ENCODE peak calls at places on chromosomes 16 and 17, in six cellular contexts. B, G, W, M, O and S are unnamed samples.

GRCh38 chr17:61399131-61400057 is at the start of gene TBX2:
- DNase-seq in B (no peak), G (peak), W (peak), M (peak), O (no peak), S (peak)

GRCh38 chr17:15651583-15652110 is 32.1 kb upstream of the FBXW10B start:
- DNase-seq in B (peak), G (peak), W (peak), M (peak), O (peak), S (peak)

GRCh38 chr16:85170066-85171003 is 58.1 kb upstream of the CIBAR2 start:
- DNase-seq in B (no peak), G (no peak), W (no peak), M (no peak), O (no peak), S (no peak)

GRCh38 chr16:64782484-64782883 is 339.4 kb downstream of the CDH11 start:
- DNase-seq in B (no peak), G (no peak), W (peak), M (no peak), O (no peak), S (no peak)

GRCh38 chr16:48123104-48123788 is 32.5 kb downstream of the ABCC12 start:
- DNase-seq in B (no peak), G (no peak), W (peak), M (peak), O (peak), S (no peak)

GRCh38 chr16:78126662-78127061 is 27.2 kb downstream of the WWOX start:
- DNase-seq in B (no peak), G (no peak), W (no peak), M (no peak), O (no peak), S (no peak)

GRCh38 chr17:27783951-27784350 is 16.4 kb downstream of the NOS2 start:
- DNase-seq in B (no peak), G (no peak), W (no peak), M (no peak), O (no peak), S (no peak)

GRCh38 chr16:1972490-1972877 is 631 bp downstream of the TBL3 start:
- DNase-seq in B (no peak), G (peak), W (no peak), M (no peak), O (no peak), S (no peak)

GRCh38 chr16:72064361-72064894 is 1.4 kb downstream of the HPR start:
- DNase-seq in B (no peak), G (no peak), W (no peak), M (no peak), O (no peak), S (no peak)

GRCh38 chr17:78419970-78420820 is 41.7 kb downstream of the PGS1 start:
- DNase-seq in B (no peak), G (no peak), W (no peak), M (no peak), O (no peak), S (no peak)

GRCh38 chr17:39150104-39150634 is 1.3 kb downstream of the PLXDC1 start:
- DNase-seq in B (no peak), G (no peak), W (no peak), M (no peak), O (no peak), S (no peak)

GRCh38 chr17:57294629-57295501 is 38.5 kb downstream of the MSI2 start:
- DNase-seq in B (no peak), G (no peak), W (peak), M (peak), O (peak), S (no peak)

GRCh38 chr17:77312061-77312684 is 171.4 kb downstream of the SEC14L1 start:
- DNase-seq in B (no peak), G (no peak), W (no peak), M (no peak), O (no peak), S (no peak)

GRCh38 chr16:6684076-6684673 is 648.5 kb upstream of the RBFOX1 start:
- DNase-seq in B (peak), G (peak), W (no peak), M (peak), O (no peak), S (no peak)

GRCh38 chr17:79865351-79866210 is 26.3 kb upstream of the CBX4 start:
- DNase-seq in B (no peak), G (no peak), W (no peak), M (no peak), O (no peak), S (no peak)

GRCh38 chr17:49210158-49211029 is at the start of the genes ABI3 and GNGT2:
- DNase-seq in B (no peak), G (peak), W (peak), M (no peak), O (no peak), S (no peak)
- TF ChIP-seq POLR2A in B (no peak), G (peak), W (no peak), M (no peak), O (no peak), S (no peak)

DNA sequence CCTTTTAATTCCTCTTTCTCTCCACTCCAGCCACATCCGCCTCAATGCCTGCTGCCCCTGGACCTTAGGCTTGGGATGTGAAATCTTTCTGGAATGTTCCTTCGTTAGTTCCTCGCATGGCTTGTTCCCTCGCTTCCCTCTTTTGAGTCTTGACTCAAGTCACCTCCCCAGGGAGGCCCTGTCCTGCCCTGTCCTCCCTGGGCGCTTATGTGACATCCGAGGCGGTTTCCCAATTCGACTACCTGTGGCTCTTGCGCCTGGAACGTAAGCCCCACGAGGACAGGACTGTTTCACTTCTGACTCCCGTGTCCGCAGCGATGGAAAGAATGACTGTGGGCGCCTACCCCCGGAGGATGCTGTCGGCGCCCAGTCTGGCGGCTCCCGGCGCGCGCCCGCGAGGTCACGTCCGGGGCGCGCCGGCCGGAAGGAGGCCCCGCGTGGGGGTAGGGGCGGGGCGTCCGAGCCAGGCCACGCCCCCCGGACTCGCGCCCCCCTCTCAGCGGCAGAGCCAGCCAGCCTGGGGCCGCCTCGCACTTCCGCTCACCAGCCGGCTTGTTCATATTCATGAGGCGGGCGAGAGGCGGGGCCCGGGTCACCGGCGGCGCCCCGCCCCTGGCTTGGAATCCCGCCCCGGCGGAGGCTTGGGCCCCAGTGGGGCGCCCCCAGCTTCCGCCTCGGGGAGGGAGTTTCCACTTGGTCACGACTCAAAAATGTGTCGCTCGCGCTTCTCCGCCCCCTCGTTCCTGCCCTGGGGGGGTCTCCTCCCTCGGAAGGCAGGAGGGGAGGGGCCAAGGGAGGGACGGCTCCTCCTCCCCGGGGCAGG is 8.4 kb upstream of the GLIS2 start:
- DNase-seq in B (peak), G (peak), W (peak), M (peak), O (peak), S (peak)
- TF ChIP-seq POLR2A in B (peak), G (peak), W (no peak), M (peak), O (peak), S (peak)

GRCh38 chr17:18254888-18255649 is 3.5 kb downstream of the FLII start:
- DNase-seq in B (no peak), G (no peak), W (no peak), M (no peak), O (no peak), S (no peak)
- TF ChIP-seq POLR2A in B (no peak), G (no peak), W (no peak), M (no peak), O (no peak), S (no peak)

DNA sequence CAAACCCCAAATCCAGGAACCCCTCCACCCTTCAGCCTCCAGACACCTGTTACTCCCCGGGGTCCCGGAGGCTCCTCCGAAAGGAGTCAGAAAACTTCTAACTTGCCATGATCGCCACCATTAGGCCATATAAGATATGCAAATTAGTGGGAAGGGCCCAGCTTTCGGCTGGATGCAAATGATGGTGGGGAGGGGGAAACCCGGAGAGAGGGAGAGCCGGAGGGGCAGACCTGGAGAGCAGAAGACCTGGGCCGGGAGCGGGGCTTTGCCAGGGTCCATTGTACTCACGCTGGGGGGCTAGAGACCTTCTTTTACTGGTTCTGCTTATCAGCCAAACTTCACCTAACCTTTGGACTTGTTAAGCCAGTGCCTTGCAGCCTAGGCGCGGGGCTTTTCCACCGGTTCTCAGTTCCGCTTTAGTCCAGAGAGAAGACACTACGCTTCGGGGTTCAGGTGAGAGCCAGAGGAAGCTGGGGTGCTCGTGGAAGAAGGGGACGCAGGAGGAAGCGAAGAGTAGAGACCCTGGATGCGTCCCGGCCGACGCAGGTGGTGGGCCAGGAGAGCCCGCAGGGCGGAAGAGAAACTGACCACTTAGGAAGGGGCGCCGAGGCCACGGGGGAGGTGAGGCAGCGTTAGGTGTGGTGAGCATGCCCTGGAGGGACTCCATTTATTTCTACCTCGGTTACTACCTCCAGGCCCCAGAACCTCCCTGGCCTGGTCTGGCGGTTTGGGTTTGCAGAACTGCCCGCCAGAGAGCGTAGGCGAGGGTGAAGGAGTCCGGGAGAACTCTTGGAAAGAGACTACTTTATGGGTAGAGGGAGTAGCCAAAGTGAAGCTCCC is at the start of gene HNF1B:
- DNase-seq in B (peak), G (peak), W (no peak), M (peak), O (no peak), S (no peak)
- TF ChIP-seq POLR2A in B (peak), G (peak), W (no peak), M (peak), O (no peak), S (no peak)

GRCh38 chr16:2980227-2981176 is at the start of gene PKMYT1:
- DNase-seq in B (peak), G (peak), W (peak), M (peak), O (peak), S (peak)
- TF ChIP-seq POLR2A in B (peak), G (peak), W (peak), M (peak), O (peak), S (peak)

GRCh38 chr17:81418710-81419332 is 23.6 kb downstream of the BAHCC1 start:
- DNase-seq in B (no peak), G (no peak), W (peak), M (no peak), O (no peak), S (no peak)

GRCh38 chr17:81419886-81420768 is 24.9 kb downstream of the BAHCC1 start:
- DNase-seq in B (no peak), G (no peak), W (no peak), M (no peak), O (no peak), S (no peak)

GRCh38 chr17:81419333-81419885 is 24.2 kb downstream of the BAHCC1 start:
- DNase-seq in B (peak), G (peak), W (peak), M (peak), O (peak), S (peak)

GRCh38 chr17:81422776-81423697 is 27.8 kb downstream of the BAHCC1 start:
- DNase-seq in B (peak), G (peak), W (peak), M (peak), O (peak), S (peak)

GRCh38 chr17:81420769-81421462 is 25.7 kb downstream of the BAHCC1 start:
- DNase-seq in B (no peak), G (no peak), W (peak), M (no peak), O (no peak), S (peak)
- TF ChIP-seq POLR2A in B (no peak), G (no peak), W (peak), M (no peak), O (no peak), S (no peak)